ENCODE peak calls at places on chromosome 5, in five cellular contexts. K is IMR-90, J is pancreas, X is neural progenitor cell, Y is uterus. A is an unnamed sample.

GRCh38 chr5:139267481-139267880 is 26.1 kb upstream of the MATR3 start:
- DNase-seq in K (no peak), J (no peak), X (no peak), Y (no peak), A (no peak)

GRCh38 chr5:66138572-66139116 is 5.5 kb upstream of the SREK1 start:
- DNase-seq in K (no peak), J (no peak), X (no peak), Y (no peak), A (peak; percentile 32)

GRCh38 chr5:1998348-1998669 is 115.6 kb upstream of the IRX4 start:
- DNase-seq in K (no peak), J (no peak), X (no peak), Y (no peak), A (no peak)

GRCh38 chr5:137164961-137165360 is 334.2 kb downstream of the SPOCK1 start:
- DNase-seq in K (no peak), J (no peak), X (no peak), Y (no peak), A (no peak)

GRCh38 chr5:1515311-1515920 is 8.3 kb downstream of the LPCAT1 start:
- DNase-seq in K (no peak), J (no peak), X (no peak), Y (peak; percentile 10), A (no peak)

GRCh38 chr5:175457466-175457865 is 13.5 kb upstream of the DRD1 start:
- DNase-seq in K (no peak), J (no peak), X (no peak), Y (no peak), A (peak; percentile 50)

GRCh38 chr5:177362102-177362868 is 4.6 kb downstream of the RGS14 start:
- DNase-seq in K (no peak), J (peak; percentile 59), X (no peak), Y (no peak), A (peak; percentile 55)

GRCh38 chr5:167261309-167262100 is 1029.9 kb upstream of the WWC1 start:
- DNase-seq in K (no peak), J (no peak), X (peak; percentile 21), Y (no peak), A (no peak)

GRCh38 chr5:124514966-124515365 is 231.5 kb downstream of the ZNF608 start:
- DNase-seq in K (no peak), J (no peak), X (no peak), Y (no peak), A (no peak)

GRCh38 chr5:58924306-58924705 is 341.4 kb downstream of the RAB3C start:
- DNase-seq in K (no peak), J (no peak), X (peak; percentile 49), Y (no peak), A (no peak)

GRCh38 chr5:73312146-73312871 is 136.3 kb downstream of the FOXD1 start:
- DNase-seq in K (peak; percentile 96), J (no peak), X (peak; percentile 50), Y (no peak), A (no peak)
- TF ChIP-seq CTCF in K (peak; percentile 75), J (no peak), X (no peak), Y (no peak), A (no peak)

DNA sequence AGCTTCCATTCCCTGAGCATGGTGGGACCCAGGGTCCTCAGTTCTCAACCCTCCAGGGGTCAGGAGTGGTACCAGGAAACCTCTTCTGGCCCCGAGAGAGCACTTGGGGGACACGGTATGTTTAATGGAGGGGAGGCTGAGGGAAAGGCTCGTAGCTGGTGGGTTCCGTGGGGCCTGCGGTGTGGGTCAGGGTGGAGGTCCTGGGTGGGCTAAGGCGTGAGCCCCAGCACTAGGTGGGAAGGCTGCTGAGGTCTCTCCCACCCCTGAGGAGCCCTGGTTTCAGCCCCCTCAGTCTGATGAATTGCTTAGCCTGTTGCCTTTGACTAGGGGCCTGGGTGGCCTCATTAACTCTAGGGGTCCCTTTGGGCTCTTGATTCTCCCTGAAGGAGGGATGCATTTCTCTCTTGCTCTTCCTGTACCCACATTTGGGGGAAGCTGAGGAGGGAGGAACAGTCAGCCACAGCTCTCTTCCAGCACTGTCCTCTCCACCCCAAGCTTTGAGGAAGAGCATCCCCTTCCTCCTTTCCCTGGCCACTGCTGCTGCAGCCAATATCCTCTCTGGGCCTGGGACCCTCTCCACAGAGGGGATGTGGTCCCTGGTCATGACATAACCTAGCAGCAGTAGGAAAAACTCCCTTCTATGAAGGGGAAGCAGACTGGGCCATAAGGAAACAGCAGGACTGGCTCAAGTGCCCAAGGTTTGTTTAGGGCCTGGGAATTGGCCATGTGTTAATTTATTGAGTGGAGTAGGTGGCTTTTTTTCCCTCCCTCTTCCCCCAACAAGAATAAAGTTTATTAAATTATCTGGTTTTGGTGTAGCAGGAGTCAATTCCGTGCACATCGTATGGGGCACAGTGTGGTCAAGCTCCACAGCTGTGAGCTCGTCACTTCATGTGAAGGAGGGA is 33.8 kb downstream of the CSF1R start:
- DNase-seq in K (no peak), J (no peak), X (no peak), Y (no peak), A (no peak)
- H3K36me3 ChIP-seq in K (peaks cover 65% of the 10 kb centered on the region), J (peaks cover 58% of the 10 kb centered on the region), X (no peaks in the 10 kb centered on the region), Y (no peaks in the 10 kb centered on the region), A (peaks cover 27% of the 10 kb centered on the region)

GRCh38 chr5:43041669-43042175 is 1.6 kb upstream of the ANXA2R start:
- DNase-seq in K (peak; percentile 94), J (peak; percentile 83), X (no peak), Y (peak; percentile 59), A (peak; percentile 65)

GRCh38 chr5:43041131-43041668 is 1.1 kb upstream of the ANXA2R start:
- DNase-seq in K (no peak), J (no peak), X (peak; percentile 16), Y (peak; percentile 50), A (no peak)

GRCh38 chr5:43043400-43043756 is 3.3 kb upstream of the ANXA2R start:
- DNase-seq in K (no peak), J (no peak), X (no peak), Y (no peak), A (no peak)

GRCh38 chr5:43042626-43043399 is 2.7 kb upstream of the ANXA2R start:
- DNase-seq in K (peak; percentile 70), J (peak; percentile 77), X (peak; percentile 67), Y (peak; percentile 70), A (peak; percentile 50)

GRCh38 chr5:43042176-43042625 is 2.1 kb upstream of the ANXA2R start:
- DNase-seq in K (peak; percentile 69), J (peak; percentile 87), X (peak; percentile 87), Y (peak; percentile 71), A (peak; percentile 47)
- TF ChIP-seq CTCF in K (no peak), J (no peak), X (peak; percentile 32), Y (no peak), A (peak; percentile 38)

DNA sequence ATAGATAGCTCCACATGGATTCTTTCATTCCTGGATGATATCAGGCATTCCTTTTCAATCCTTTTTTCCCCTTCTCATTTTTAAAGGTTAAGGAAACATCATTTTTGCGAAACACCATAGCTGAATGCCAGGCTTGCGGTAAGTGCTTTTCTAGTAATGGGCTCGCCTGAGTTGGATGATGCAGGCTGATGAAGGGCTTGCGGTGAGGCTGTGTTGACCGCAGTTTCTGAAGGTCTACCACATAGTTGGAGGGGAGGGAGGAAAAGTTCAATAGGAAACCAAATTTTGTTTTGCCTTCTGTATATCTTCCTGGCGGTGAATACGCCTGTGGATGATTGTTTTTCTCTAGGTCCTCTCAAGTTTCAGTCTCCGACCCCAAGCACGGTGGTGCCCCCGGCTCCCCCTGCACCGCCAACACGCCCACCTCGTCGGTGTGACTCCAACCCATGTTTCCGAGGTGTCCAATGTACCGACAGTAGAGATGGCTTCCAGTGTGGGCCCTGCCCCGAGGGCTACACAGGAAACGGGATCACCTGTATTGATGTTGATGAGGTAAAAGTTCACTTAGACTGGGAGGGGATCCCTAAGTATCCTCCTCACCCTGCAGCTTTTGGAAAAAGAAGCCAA is 24.3 kb downstream of the THBS4 start:
- DNase-seq in K (no peak), J (no peak), X (no peak), Y (no peak), A (no peak)
- H3K36me3 ChIP-seq in K (no peaks in the 10 kb centered on the region), J (no peaks in the 10 kb centered on the region), X (no peaks in the 10 kb centered on the region), Y (no peaks in the 10 kb centered on the region), A (no peaks in the 10 kb centered on the region)

GRCh38 chr5:168753691-168754254 is 174.6 kb upstream of the PANK3 start:
- DNase-seq in K (no peak), J (no peak), X (no peak), Y (no peak), A (no peak)

GRCh38 chr5:168752416-168753190 is 173.4 kb upstream of the PANK3 start:
- DNase-seq in K (no peak), J (no peak), X (no peak), Y (no peak), A (no peak)

GRCh38 chr5:168755548-168756093 is 176.5 kb upstream of the PANK3 start:
- DNase-seq in K (no peak), J (no peak), X (no peak), Y (no peak), A (no peak)

GRCh38 chr5:168752012-168752411 is 172.8 kb upstream of the PANK3 start:
- DNase-seq in K (no peak), J (no peak), X (no peak), Y (no peak), A (no peak)

DNA sequence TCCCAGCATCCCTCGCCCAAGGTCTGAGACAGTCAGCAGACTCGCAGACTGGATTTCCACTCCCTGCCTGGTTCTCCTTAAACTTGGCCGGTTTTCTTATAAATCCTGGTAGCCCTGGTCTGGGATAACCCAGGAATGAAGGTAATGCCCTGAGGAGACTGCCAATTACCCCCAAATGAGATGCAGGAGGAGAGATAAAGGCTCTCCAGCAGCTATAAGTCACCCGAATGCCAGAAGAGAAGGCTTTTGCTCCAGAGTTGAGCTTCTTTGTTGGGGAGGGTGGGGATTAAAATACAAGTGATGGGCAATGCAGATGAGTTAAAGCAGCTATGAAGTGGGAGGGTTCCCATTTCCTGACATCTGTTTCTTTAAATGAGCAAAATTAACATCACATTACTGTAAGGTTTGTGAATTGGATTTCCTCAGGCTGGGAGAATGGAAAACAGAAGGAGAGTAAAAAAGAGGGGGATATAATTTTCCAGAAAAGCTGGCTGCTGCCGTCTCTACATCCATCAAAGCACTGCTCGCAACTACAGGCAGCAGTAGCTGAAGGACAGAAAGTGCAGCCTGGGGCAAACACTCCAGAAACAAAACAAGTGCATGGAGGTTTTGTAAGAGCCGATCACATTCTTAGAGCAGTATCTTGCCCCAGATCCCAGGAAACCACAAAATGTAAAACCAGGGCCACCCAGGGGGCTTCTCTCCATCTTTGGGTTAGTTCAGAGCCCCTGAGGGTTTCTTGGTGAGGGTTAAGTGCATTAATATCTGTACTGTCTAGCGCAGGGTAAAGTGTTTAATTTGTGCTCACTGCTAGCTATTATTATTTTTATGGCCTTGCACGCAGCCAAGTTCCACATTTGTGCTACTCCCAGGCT is 177.6 kb upstream of the PANK3 start:
- DNase-seq in K (no peak), J (no peak), X (no peak), Y (no peak), A (no peak)
- TF ChIP-seq CTCF in K (no peak), J (no peak), X (no peak), Y (no peak), A (no peak)

DNA sequence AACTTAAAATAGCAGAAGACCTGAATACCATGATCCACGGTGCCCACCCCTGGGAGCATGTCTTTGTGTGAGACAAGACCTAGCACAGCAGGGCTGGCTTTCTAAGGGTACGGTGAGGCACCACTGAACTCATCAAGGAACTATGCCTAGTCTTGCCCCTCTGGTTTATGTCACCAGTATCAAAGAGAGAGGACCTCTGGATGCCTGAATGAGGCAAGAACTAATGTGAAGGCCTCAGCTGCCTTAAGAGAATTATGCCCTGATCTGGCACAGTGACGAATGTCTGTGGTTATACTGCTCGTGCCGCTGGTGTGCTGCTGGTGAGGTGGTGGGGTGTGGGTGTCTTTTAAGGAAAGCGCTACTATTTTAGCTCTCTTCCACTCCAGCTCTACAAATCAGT is 23.0 kb downstream of the NREP start:
- DNase-seq in K (peak; percentile 65), J (no peak), X (no peak), Y (no peak), A (no peak)
- H3K36me3 ChIP-seq in K (peaks cover 26% of the 10 kb centered on the region), J (no peaks in the 10 kb centered on the region), X (peaks cover 4% of the 10 kb centered on the region), Y (no peaks in the 10 kb centered on the region), A (no peaks in the 10 kb centered on the region)